ENCODE peak calls at places on chromosomes 1 and 21, in eight cellular contexts. L, I, G, M, T, C, N and A are unnamed samples. For H3K36me3 and H3K4me1, the result is how much of the 10 kb centered on the place peaks cover.

GRCh38 chr1:181127898-181128453 is 39.5 kb downstream of the IER5 start:
- DNase-seq in G (no peak), I (no peak), T (no peak), L (no peak), M (no peak), N (no peak), C (no peak), A (no peak)

GRCh38 chr1:59667020-59667419 is 147.7 kb upstream of the HOOK1 start:
- DNase-seq in I (no peak), G (no peak), L (peak), M (no peak), N (no peak), C (no peak), T (no peak), A (no peak)

GRCh38 chr1:206461602-206462455 is 8.4 kb upstream of the IKBKE start:
- DNase-seq in C (peak), N (no peak), G (no peak), T (peak), I (peak), M (no peak), L (peak), A (peak)

GRCh38 chr1:51956528-51957509 is 33.7 kb downstream of the RAB3B start:
- DNase-seq in N (no peak), G (no peak), C (no peak), T (no peak), M (no peak), I (no peak), L (no peak), A (peak)

GRCh38 chr1:234154320-234155251 is 218.7 kb upstream of the COA6 start:
- DNase-seq in I (peak), N (no peak), M (peak), T (no peak), L (peak), C (no peak), G (no peak), A (peak)

GRCh38 chr1:165481820-165482532 is 37.0 kb upstream of the RXRG start:
- DNase-seq in M (peak), L (no peak), N (no peak), T (no peak), I (no peak), G (no peak), C (no peak), A (no peak)

GRCh38 chr1:230270185-230270939 is 155.8 kb downstream of the PGBD5 start:
- DNase-seq in I (no peak), C (no peak), L (no peak), T (no peak), G (no peak), M (no peak), N (peak), A (no peak)

GRCh38 chr21:22743085-22743484 is 1744.9 kb downstream of the NCAM2 start:
- DNase-seq in M (no peak), T (no peak), G (no peak), N (no peak), L (no peak), I (no peak), C (no peak), A (no peak)

GRCh38 chr21:33198346-33199135 is 31.2 kb upstream of the IFNAR2 start:
- DNase-seq in G (no peak), T (no peak), N (no peak), M (no peak), C (no peak), L (no peak), I (no peak), A (no peak)

GRCh38 chr1:18908911-18909771 is 6.8 kb upstream of the ALDH4A1 start:
- DNase-seq in G (no peak), N (no peak), T (no peak), M (no peak), I (no peak), C (no peak), L (no peak), A (no peak)

GRCh38 chr1:9561429-9561828 is 22.2 kb downstream of the SLC25A33 start:
- DNase-seq in M (no peak), T (no peak), G (no peak), N (no peak), I (no peak), C (no peak), L (no peak), A (no peak)

GRCh38 chr1:53754484-53755312 is 15.7 kb upstream of the GLIS1 start:
- DNase-seq in C (peak), I (peak), M (no peak), G (no peak), T (peak), N (no peak), L (peak), A (peak)

GRCh38 chr1:185440877-185441276 is 123.8 kb upstream of the IVNS1ABP start:
- DNase-seq in T (no peak), C (no peak), I (no peak), G (no peak), N (no peak), L (no peak), M (no peak), A (no peak)

GRCh38 chr1:179121159-179121938 is 39.5 kb downstream of the TOR3A start:
- DNase-seq in I (peak), T (peak), G (no peak), C (peak), L (peak), N (no peak), M (no peak), A (peak)

GRCh38 chr1:112544011-112544688 is 35.4 kb downstream of the WNT2B start:
- DNase-seq in T (no peak), N (no peak), M (no peak), C (no peak), I (no peak), G (no peak), L (peak), A (no peak)

GRCh38 chr1:184860985-184861754 is 106.5 kb upstream of the EDEM3 start:
- DNase-seq in M (no peak), C (no peak), L (no peak), I (no peak), T (no peak), G (no peak), N (no peak), A (no peak)

GRCh38 chr1:42658880-42659337 is 686 bp downstream of the PPIH start:
- DNase-seq in L (no peak), G (no peak), I (no peak), T (no peak), M (no peak), C (no peak), N (no peak), A (peak)

GRCh38 chr1:219576931-219577330 is 36.0 kb downstream of the ZC3H11B start:
- DNase-seq in G (no peak), I (no peak), T (no peak), M (no peak), C (no peak), N (no peak), L (no peak), A (no peak)

GRCh38 chr21:45982758-45983731 is 1.5 kb downstream of the COL6A1 start:
- DNase-seq in M (no peak), I (no peak), T (no peak), G (no peak), C (no peak), L (no peak), N (peak), A (peak)

GRCh38 chr21:34669149-34669879 is 520 bp downstream of the CLIC6 start:
- DNase-seq in N (no peak), I (no peak), L (no peak), M (no peak), G (no peak), T (peak), C (no peak), A (peak)

GRCh38 chr1:12415239-12415543 is 185.4 kb downstream of the VPS13D start:
- DNase-seq in L (no peak), N (no peak), C (no peak), I (no peak), G (no peak), M (no peak), T (no peak), A (no peak)

GRCh38 chr21:34092241-34092921 is 19.0 kb downstream of the MRPS6 start:
- DNase-seq in T (no peak), C (no peak), I (no peak), G (no peak), M (no peak), N (no peak), L (no peak), A (no peak)

GRCh38 chr1:83554174-83554573 is 444.8 kb downstream of the TTLL7 start:
- DNase-seq in C (no peak), I (no peak), M (no peak), N (no peak), T (no peak), L (no peak), G (no peak), A (peak)

GRCh38 chr1:116262995-116263385 is 110.1 kb upstream of the ATP1A1 start:
- DNase-seq in T (no peak), C (no peak), N (no peak), G (no peak), M (no peak), L (no peak), I (no peak), A (peak)

GRCh38 chr1:98651116-98651625 is 10.3 kb upstream of the SNX7 start:
- DNase-seq in C (no peak), T (no peak), N (no peak), I (no peak), G (no peak), M (no peak), L (no peak), A (peak)

GRCh38 chr1:44701141-44701573 is 26.6 kb downstream of the ARMH1 start:
- DNase-seq in L (peak), T (no peak), N (no peak), G (no peak), C (no peak), I (no peak), M (no peak), A (no peak)

GRCh38 chr1:17561252-17561558 is 21.7 kb downstream of the ARHGEF10L start:
- DNase-seq in M (no peak), C (no peak), G (no peak), L (no peak), I (no peak), N (no peak), T (no peak), A (no peak)

GRCh38 chr21:45509566-45510465 is 32.4 kb downstream of the SLC19A1 start:
- DNase-seq in C (no peak), N (no peak), L (no peak), G (no peak), M (no peak), I (no peak), T (no peak), A (peak)

GRCh38 chr1:59066231-59066630 is 230.7 kb upstream of the FGGY start:
- DNase-seq in T (no peak), L (no peak), N (no peak), I (no peak), M (no peak), C (no peak), G (no peak), A (no peak)

GRCh38 chr1:26853600-26853999 is 9.3 kb upstream of the SFN start:
- DNase-seq in C (no peak), N (no peak), M (no peak), L (no peak), I (no peak), T (no peak), G (no peak), A (no peak)
- H3K36me3 ChIP-seq in C (under half), N (under half), M (under half), L (under half), I (half or more), T (half or more), G (under half), A (under half)

GRCh38 chr1:183093066-183093668 is 69.9 kb downstream of the LAMC1 start:
- DNase-seq in L (no peak), N (no peak), C (no peak), M (no peak), G (no peak), T (no peak), I (no peak), A (no peak)
- H3K4me1 ChIP-seq in L (half or more), N (under half), C (under half), M (under half), G (under half), T (under half), I (under half), A (under half)

DNA sequence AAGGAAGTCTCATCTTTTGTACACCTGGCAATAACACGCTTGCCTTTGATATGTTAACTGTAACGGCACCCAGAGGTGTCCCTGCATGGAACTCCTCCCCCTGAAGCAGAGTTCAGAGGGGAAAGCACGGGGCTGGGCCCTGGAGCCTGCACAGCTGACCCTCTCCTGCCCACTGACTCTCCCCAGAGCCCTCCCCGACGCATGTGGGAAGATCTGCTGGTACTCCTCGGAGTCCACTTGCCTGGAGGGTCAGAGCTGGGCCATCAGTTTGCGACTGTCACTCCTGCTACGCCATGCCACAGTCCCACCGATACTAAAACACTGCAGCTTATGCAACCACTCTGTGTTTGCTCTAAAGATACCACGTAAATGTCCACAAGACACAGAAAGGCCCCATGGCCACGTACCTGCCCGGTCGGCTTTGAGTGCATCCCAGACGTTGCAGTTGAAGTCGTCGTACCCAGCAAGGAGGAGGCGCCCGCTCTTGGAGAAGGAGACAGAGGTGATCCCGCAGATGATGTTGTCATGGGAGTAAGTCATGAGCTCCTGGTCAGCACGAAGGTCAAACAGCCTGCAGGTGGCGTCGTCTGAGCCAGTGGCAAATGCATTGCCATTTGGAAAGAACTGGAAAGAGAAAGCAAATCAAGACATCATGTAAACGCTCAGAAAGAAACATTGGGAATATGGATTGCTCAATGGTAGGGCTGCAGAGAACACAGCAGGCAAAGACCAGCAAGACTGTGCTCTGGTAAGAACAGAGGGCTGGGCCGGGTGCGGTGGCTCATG is 10.6 kb upstream of the NADK start:
- DNase-seq in M (no peak), T (no peak), N (no peak), C (peak), L (peak), G (no peak), I (no peak), A (peak)
- TF ChIP-seq CTCF in M (peak), T (no peak), N (no peak), C (no peak), L (peak), G (no peak), I (peak), A (peak)

GRCh38 chr1:46097149-46097472 is 35.3 kb downstream of the PIK3R3 start:
- DNase-seq in T (no peak), N (no peak), G (no peak), I (no peak), C (no peak), L (no peak), M (no peak), A (no peak)

GRCh38 chr1:46098043-46098712 is 34.3 kb downstream of the PIK3R3 start:
- DNase-seq in N (no peak), L (no peak), M (no peak), G (no peak), I (no peak), T (no peak), C (no peak), A (no peak)

GRCh38 chr1:46099215-46099614 is 33.2 kb downstream of the PIK3R3 start:
- DNase-seq in I (no peak), N (no peak), M (no peak), L (no peak), T (no peak), C (no peak), G (no peak), A (no peak)

GRCh38 chr1:46094454-46094853 is 38.0 kb downstream of the PIK3R3 start:
- DNase-seq in N (no peak), T (no peak), C (no peak), I (no peak), L (no peak), G (no peak), M (no peak), A (no peak)

DNA sequence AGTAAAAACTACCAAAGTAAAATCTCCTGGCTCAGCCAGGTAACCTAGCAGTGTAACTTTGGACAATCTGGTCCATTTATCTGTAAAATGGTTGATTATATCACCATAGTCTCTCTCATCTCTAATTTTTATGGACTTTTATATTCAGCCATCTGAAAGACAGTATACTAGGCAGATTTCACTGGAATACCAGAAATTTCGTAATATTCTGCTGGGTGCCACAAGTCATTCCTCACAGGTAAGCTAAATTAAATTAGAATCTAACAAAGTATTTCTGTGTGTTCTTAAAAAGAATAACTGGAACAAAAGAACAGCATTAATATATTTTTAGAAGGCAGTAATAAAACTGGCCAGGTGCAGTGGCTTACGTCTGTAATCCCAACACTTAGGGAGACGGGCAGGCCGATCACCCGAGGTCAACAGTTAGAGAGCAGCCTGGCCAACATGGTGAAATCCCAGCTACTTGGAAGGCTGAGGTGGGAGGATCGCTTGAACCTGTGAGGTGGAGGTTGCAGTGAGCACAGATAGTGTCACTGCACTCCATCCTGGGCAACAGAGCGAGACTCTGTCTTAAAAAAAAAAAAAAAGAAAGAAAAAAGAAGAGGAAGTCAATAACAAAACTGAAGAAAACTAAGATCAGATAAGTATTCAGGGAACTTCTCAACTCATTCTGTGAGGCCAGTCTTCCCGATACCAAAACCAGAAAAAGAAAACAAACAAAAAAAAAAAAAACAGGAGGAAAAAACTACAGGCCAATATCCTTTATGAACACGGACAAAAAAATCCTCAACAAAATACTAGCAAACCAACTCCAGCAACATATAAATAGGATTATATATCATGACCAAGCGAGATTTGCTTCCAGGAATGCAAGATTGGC is 35.9 kb downstream of the PIK3R3 start:
- DNase-seq in T (no peak), C (no peak), L (no peak), M (no peak), N (no peak), I (no peak), G (no peak), A (no peak)
- H3K36me3 ChIP-seq in T (under half), C (under half), L (under half), M (under half), N (under half), I (under half), G (under half), A (under half)

DNA sequence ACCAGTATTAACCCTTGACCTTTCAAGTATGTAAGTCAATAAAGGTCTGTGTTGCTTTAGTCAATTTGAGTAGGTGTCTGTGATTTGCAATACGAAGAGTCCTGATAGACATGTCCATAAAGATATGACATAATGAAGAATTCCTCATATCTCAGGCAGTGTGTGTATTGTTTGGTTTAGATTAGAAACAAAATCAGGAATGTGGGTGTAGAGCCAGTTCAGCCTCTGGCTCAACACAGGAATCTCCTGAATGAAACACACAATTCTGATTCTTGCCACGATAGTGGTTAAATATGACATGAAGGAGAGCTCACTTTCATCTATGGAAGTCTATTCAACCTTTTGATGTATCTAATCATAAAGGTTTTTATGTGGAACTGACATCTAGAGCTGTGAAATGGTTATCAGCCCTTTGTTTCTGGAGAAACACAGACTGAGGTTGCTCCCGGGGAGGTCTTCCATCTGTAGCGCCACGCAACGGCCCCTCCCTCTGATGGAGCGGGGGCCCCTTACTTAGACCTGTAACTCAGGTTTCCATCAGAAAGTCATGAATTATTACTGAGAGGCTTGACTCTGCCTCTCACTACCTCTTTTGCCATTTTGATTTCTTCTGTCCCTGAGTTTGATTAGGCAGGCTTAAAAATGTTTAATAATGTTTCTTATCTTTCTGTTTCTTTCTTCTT is 19.5 kb downstream of the TSPAN2 start:
- DNase-seq in T (no peak), G (no peak), N (no peak), L (no peak), C (no peak), I (no peak), M (no peak), A (no peak)
- H3K4me1 ChIP-seq in T (under half), G (under half), N (under half), L (under half), C (under half), I (under half), M (under half), A (under half)

GRCh38 chr1:90731382-90732050 is 14.4 kb upstream of the BARHL2 start:
- DNase-seq in I (no peak), T (no peak), N (no peak), G (no peak), C (no peak), L (no peak), M (no peak), A (peak)

GRCh38 chr1:90730247-90731022 is 13.3 kb upstream of the BARHL2 start:
- DNase-seq in M (no peak), I (no peak), T (no peak), N (no peak), G (no peak), C (no peak), L (no peak), A (peak)

GRCh38 chr1:90727917-90728655 is 11.0 kb upstream of the BARHL2 start:
- DNase-seq in G (no peak), C (no peak), T (no peak), N (no peak), M (no peak), I (no peak), L (no peak), A (peak)

GRCh38 chr1:90728656-90729257 is 11.7 kb upstream of the BARHL2 start:
- DNase-seq in T (no peak), M (no peak), G (no peak), L (no peak), N (no peak), I (no peak), C (no peak), A (no peak)

GRCh38 chr1:90729484-90730246 is 12.6 kb upstream of the BARHL2 start:
- DNase-seq in C (no peak), L (no peak), M (no peak), T (no peak), I (no peak), N (no peak), G (no peak), A (peak)
- TF ChIP-seq CTCF in C (peak), L (peak), M (peak), T (peak), I (no peak), N (no peak), G (peak), A (peak)